ENCODE peak calls at places on chromosomes 6 and 20, in six cellular contexts. D, C, F, X, Y and U are unnamed samples.

GRCh38 chr6:11212625-11213024 is 19.8 kb downstream of the NEDD9 start:
- DNase-seq in F (no peak), C (no peak), X (peak), Y (no peak), D (no peak), U (no peak)

GRCh38 chr6:137893726-137894125 is 26.7 kb downstream of the TNFAIP3 start:
- DNase-seq in D (no peak), C (peak), X (no peak), F (no peak), Y (no peak), U (no peak)

GRCh38 chr6:130161627-130162404 is 60.9 kb downstream of the SAMD3 start:
- DNase-seq in Y (no peak), C (no peak), F (no peak), D (no peak), X (peak), U (no peak)

GRCh38 chr6:35011096-35012041 is 122.3 kb downstream of the ANKS1A start:
- DNase-seq in Y (no peak), X (no peak), D (no peak), C (no peak), F (no peak), U (no peak)

GRCh38 chr6:148177589-148178233 is 164.9 kb upstream of the SASH1 start:
- DNase-seq in X (peak), D (peak), F (no peak), C (peak), Y (no peak), U (peak)

GRCh38 chr6:128316258-128316952 is 204.0 kb downstream of the PTPRK start:
- DNase-seq in D (no peak), F (no peak), Y (no peak), C (no peak), X (no peak), U (no peak)

GRCh38 chr20:18672826-18673225 is 85.0 kb downstream of the DTD1 start:
- DNase-seq in F (no peak), D (no peak), X (no peak), C (no peak), Y (no peak), U (no peak)

GRCh38 chr20:4435210-4435609 is 286.5 kb upstream of the PRND start:
- DNase-seq in Y (no peak), F (no peak), C (no peak), X (no peak), D (no peak), U (no peak)

GRCh38 chr20:9392892-9393857 is 121.2 kb upstream of the LAMP5 start:
- DNase-seq in D (peak), Y (no peak), C (peak), X (peak), F (no peak), U (peak)